ENCODE peak calls at places on chromosomes 13 and 19, in six cellular contexts. One of them, this sample, is unnamed.

GRCh38 chr19:7928741-7929701 is 3.1 kb upstream of the CTXN1 start:
- DNase-seq in colonic mucosa: no peak
- DNase-seq in body of pancreas: peak; percentile 51
- DNase-seq in sigmoid colon: peak; percentile 92
- DNase-seq in BJ: peak; percentile 80
- DNase-seq in ascending aorta: no peak
- DNase-seq in this sample: peak; percentile 88

GRCh38 chr19:21117041-21117907 is 24.6 kb upstream of the ZNF431 start:
- DNase-seq in colonic mucosa: no peak
- DNase-seq in BJ: no peak
- DNase-seq in body of pancreas: no peak
- DNase-seq in sigmoid colon: no peak
- DNase-seq in ascending aorta: no peak
- DNase-seq in this sample: no peak

GRCh38 chr13:97849305-97849704 is 104.2 kb upstream of the IPO5 start:
- DNase-seq in body of pancreas: no peak
- DNase-seq in sigmoid colon: no peak
- DNase-seq in colonic mucosa: no peak
- DNase-seq in ascending aorta: no peak
- DNase-seq in BJ: no peak
- DNase-seq in this sample: no peak

GRCh38 chr19:5805465-5806132 is 732 bp downstream of the NRTN start:
- DNase-seq in body of pancreas: peak; percentile 90
- DNase-seq in sigmoid colon: peak; percentile 92
- DNase-seq in BJ: no peak
- DNase-seq in colonic mucosa: peak; percentile 79
- DNase-seq in ascending aorta: no peak
- DNase-seq in this sample: no peak

GRCh38 chr13:102286326-102286725 is 115.5 kb downstream of the FGF14 start:
- DNase-seq in sigmoid colon: no peak
- DNase-seq in BJ: peak; percentile 69
- DNase-seq in body of pancreas: no peak
- DNase-seq in ascending aorta: no peak
- DNase-seq in colonic mucosa: no peak
- DNase-seq in this sample: no peak

GRCh38 chr19:16326401-16327130 is 1.9 kb downstream of the KLF2 start:
- DNase-seq in colonic mucosa: no peak
- DNase-seq in body of pancreas: no peak
- DNase-seq in ascending aorta: no peak
- DNase-seq in BJ: no peak
- DNase-seq in sigmoid colon: no peak
- DNase-seq in this sample: peak; percentile 62

GRCh38 chr13:24304620-24305019 is 4.8 kb upstream of the C1QTNF9 start:
- DNase-seq in sigmoid colon: peak; percentile 25
- DNase-seq in body of pancreas: no peak
- DNase-seq in colonic mucosa: no peak
- DNase-seq in ascending aorta: no peak
- DNase-seq in BJ: no peak
- DNase-seq in this sample: no peak

GRCh38 chr13:38394777-38395504 is 45.3 kb downstream of the UFM1 start:
- DNase-seq in colonic mucosa: no peak
- DNase-seq in ascending aorta: no peak
- DNase-seq in body of pancreas: no peak
- DNase-seq in BJ: no peak
- DNase-seq in sigmoid colon: no peak
- DNase-seq in this sample: no peak

GRCh38 chr19:48745208-48745995 is 1.3 kb downstream of the IZUMO1 start:
- DNase-seq in body of pancreas: peak; percentile 69
- DNase-seq in BJ: no peak
- DNase-seq in ascending aorta: no peak
- DNase-seq in sigmoid colon: peak; percentile 75
- DNase-seq in colonic mucosa: peak; percentile 72
- DNase-seq in this sample: no peak

GRCh38 chr13:21458457-21458815 is 667 bp downstream of the ZDHHC20 start:
- DNase-seq in sigmoid colon: no peak
- DNase-seq in ascending aorta: no peak
- DNase-seq in colonic mucosa: peak; percentile 76
- DNase-seq in body of pancreas: peak; percentile 60
- DNase-seq in BJ: no peak
- DNase-seq in this sample: peak; percentile 47

GRCh38 chr19:21483589-21484170 is 21.7 kb upstream of the ZNF429 start:
- DNase-seq in body of pancreas: peak; percentile 73
- DNase-seq in BJ: no peak
- DNase-seq in colonic mucosa: peak; percentile 56
- DNase-seq in ascending aorta: no peak
- DNase-seq in sigmoid colon: peak; percentile 76
- DNase-seq in this sample: peak; percentile 79

GRCh38 chr13:29935309-29935981 is 85.0 kb upstream of the UBL3 start:
- DNase-seq in BJ: no peak
- DNase-seq in body of pancreas: no peak
- DNase-seq in colonic mucosa: no peak
- DNase-seq in sigmoid colon: no peak
- DNase-seq in ascending aorta: no peak
- DNase-seq in this sample: no peak

GRCh38 chr19:32890841-32891240 is 21.3 kb upstream of the SLC7A9 start:
- DNase-seq in body of pancreas: no peak
- DNase-seq in ascending aorta: no peak
- DNase-seq in sigmoid colon: no peak
- DNase-seq in BJ: no peak
- DNase-seq in colonic mucosa: no peak
- DNase-seq in this sample: no peak

GRCh38 chr13:57286511-57287098 is 119.6 kb downstream of the PRR20E start:
- DNase-seq in ascending aorta: no peak
- DNase-seq in body of pancreas: no peak
- DNase-seq in BJ: no peak
- DNase-seq in sigmoid colon: no peak
- DNase-seq in colonic mucosa: no peak
- DNase-seq in this sample: no peak

GRCh38 chr13:45630791-45631190 is 15.3 kb upstream of the ERICH6B start:
- DNase-seq in sigmoid colon: no peak
- DNase-seq in colonic mucosa: no peak
- DNase-seq in body of pancreas: no peak
- DNase-seq in BJ: no peak
- DNase-seq in ascending aorta: no peak
- DNase-seq in this sample: no peak

GRCh38 chr19:17183271-17183757 is 31.8 kb upstream of the USE1 start:
- DNase-seq in colonic mucosa: no peak
- DNase-seq in ascending aorta: no peak
- DNase-seq in sigmoid colon: no peak
- DNase-seq in body of pancreas: no peak
- DNase-seq in BJ: no peak
- DNase-seq in this sample: no peak

GRCh38 chr19:11101057-11101456 is 11.8 kb downstream of the LDLR start:
- DNase-seq in body of pancreas: no peak
- DNase-seq in BJ: no peak
- DNase-seq in sigmoid colon: no peak
- DNase-seq in colonic mucosa: no peak
- DNase-seq in ascending aorta: no peak
- DNase-seq in this sample: no peak

GRCh38 chr19:11100064-11100463 is 10.8 kb downstream of the LDLR start:
- DNase-seq in ascending aorta: no peak
- DNase-seq in body of pancreas: no peak
- DNase-seq in colonic mucosa: no peak
- DNase-seq in BJ: no peak
- DNase-seq in sigmoid colon: no peak
- DNase-seq in this sample: no peak

GRCh38 chr19:11105014-11105636 is 15.9 kb downstream of the LDLR start:
- DNase-seq in body of pancreas: no peak
- DNase-seq in BJ: no peak
- DNase-seq in colonic mucosa: no peak
- DNase-seq in sigmoid colon: no peak
- DNase-seq in ascending aorta: no peak
- DNase-seq in this sample: no peak

GRCh38 chr19:11106477-11106876 is 17.2 kb downstream of the LDLR start:
- DNase-seq in sigmoid colon: peak; percentile 92
- DNase-seq in colonic mucosa: no peak
- DNase-seq in body of pancreas: no peak
- DNase-seq in ascending aorta: no peak
- DNase-seq in BJ: no peak
- DNase-seq in this sample: no peak

GRCh38 chr19:11102944-11103343 is 13.7 kb downstream of the LDLR start:
- DNase-seq in ascending aorta: no peak
- DNase-seq in body of pancreas: no peak
- DNase-seq in colonic mucosa: no peak
- DNase-seq in sigmoid colon: no peak
- DNase-seq in BJ: no peak
- DNase-seq in this sample: no peak
- H3K4me3 ChIP-seq in ascending aorta: no peak overlapping the region
- H3K4me3 ChIP-seq in body of pancreas: no peak overlapping the region
- H3K4me3 ChIP-seq in colonic mucosa: no peak overlapping the region
- H3K4me3 ChIP-seq in sigmoid colon: no peak overlapping the region
- H3K4me3 ChIP-seq in BJ: no peak overlapping the region
- H3K4me3 ChIP-seq in this sample: no peak overlapping the region

GRCh38 chr19:18427752-18428131 is 8.5 kb downstream of the SSBP4 start:
- DNase-seq in sigmoid colon: no peak
- DNase-seq in ascending aorta: no peak
- DNase-seq in body of pancreas: no peak
- DNase-seq in BJ: no peak
- DNase-seq in colonic mucosa: no peak
- DNase-seq in this sample: no peak

GRCh38 chr19:18427080-18427751 is 8.0 kb downstream of the SSBP4 start:
- DNase-seq in colonic mucosa: no peak
- DNase-seq in BJ: no peak
- DNase-seq in ascending aorta: no peak
- DNase-seq in sigmoid colon: peak; percentile 68
- DNase-seq in body of pancreas: no peak
- DNase-seq in this sample: no peak

GRCh38 chr19:18425515-18426415 is 6.6 kb downstream of the SSBP4 start:
- DNase-seq in BJ: no peak
- DNase-seq in sigmoid colon: peak; percentile 88
- DNase-seq in colonic mucosa: no peak
- DNase-seq in body of pancreas: no peak
- DNase-seq in ascending aorta: no peak
- DNase-seq in this sample: peak; percentile 59

GRCh38 chr19:18424890-18425514 is 5.8 kb downstream of the SSBP4 start:
- DNase-seq in body of pancreas: no peak
- DNase-seq in colonic mucosa: no peak
- DNase-seq in sigmoid colon: peak; percentile 60
- DNase-seq in ascending aorta: no peak
- DNase-seq in BJ: no peak
- DNase-seq in this sample: peak; percentile 39

DNA sequence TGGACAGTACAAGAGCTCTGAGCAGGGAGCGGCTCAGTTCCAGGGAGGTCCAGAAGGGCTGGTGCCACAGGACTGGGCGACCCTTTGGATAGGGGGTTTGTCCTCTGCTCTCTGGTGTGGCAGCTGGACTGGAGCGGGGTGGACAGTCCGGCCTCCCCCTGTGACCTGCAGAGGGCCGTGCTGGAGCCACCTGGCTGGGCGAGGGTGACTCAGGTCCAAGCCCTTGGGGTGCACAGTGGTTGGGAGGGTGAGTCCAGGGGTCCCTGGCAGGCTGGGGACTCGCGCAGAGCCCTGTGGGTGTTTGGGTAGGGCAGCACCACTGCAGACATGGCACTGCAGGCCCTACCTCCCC is 7.2 kb downstream of the SSBP4 start:
- DNase-seq in BJ: no peak
- DNase-seq in body of pancreas: no peak
- DNase-seq in ascending aorta: no peak
- DNase-seq in colonic mucosa: no peak
- DNase-seq in sigmoid colon: no peak
- DNase-seq in this sample: no peak
- H3K36me3 ChIP-seq in BJ: peaks cover 14% of the 10 kb centered on the region
- H3K36me3 ChIP-seq in body of pancreas: no peaks in the 10 kb centered on the region
- H3K36me3 ChIP-seq in ascending aorta: no peaks in the 10 kb centered on the region
- H3K36me3 ChIP-seq in colonic mucosa: no peaks in the 10 kb centered on the region
- H3K36me3 ChIP-seq in sigmoid colon: no peaks in the 10 kb centered on the region
- H3K36me3 ChIP-seq in this sample: no peaks in the 10 kb centered on the region

DNA sequence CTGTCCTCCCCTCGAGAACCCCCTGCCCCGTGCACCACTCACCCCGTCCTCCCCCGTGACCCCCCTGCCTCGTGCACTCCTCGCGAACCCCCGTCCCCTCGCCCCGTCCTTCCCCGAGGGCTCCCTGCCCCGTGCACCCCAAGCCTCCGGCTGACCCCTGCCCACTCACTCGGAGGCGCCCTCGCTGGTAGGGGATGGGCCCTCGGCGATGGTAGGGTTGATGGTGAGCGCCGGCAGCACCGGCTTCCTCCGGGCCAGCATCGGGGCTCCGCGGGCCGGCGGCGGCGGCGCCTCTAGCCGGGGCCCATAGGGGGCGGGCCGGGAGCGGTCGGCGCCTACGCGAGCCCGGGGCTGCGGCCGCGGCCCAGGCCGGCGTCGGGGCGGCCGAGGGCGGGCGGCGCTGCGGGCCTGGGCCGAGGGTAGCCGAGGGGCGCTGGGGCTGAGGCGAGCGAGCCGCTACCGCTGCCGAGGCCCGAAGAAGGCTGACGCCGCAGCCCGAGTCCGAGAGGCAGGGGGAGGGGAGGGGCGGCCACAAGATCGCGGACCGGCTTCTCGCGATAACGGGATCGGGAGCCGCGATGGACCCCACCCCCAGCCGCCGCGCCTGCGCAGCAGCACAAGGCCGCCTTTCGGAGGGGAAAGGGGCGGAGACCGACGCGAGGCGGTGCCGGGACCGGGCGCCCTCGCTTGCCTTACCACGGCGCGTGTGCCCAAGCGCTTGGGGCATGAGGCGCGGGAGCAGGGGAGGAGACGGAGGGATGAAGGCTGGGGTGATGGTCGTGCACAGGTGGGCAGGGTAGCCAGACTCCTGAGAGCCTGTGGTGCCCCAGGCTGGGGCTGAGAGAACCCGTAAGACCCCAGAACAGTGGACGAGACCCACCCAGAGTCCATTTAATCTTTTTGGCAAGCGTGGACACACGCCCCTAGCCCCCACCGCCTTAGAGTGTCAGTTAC is at the start of gene MAP2K2:
- DNase-seq in BJ: peak; percentile 24
- DNase-seq in sigmoid colon: peak; percentile 98
- DNase-seq in colonic mucosa: peak; percentile 96
- DNase-seq in body of pancreas: peak; percentile 95
- DNase-seq in ascending aorta: peak; percentile 59
- DNase-seq in this sample: peak; percentile 98
- TF ChIP-seq CTCF in BJ: no peak
- TF ChIP-seq CTCF in sigmoid colon: no peak
- TF ChIP-seq CTCF in colonic mucosa: no peak
- TF ChIP-seq CTCF in body of pancreas: peak; percentile 30
- TF ChIP-seq CTCF in ascending aorta: peak; percentile 19
- TF ChIP-seq CTCF in this sample: no peak

GRCh38 chr13:99063952-99064351 is 86.1 kb upstream of the DOCK9 start:
- DNase-seq in sigmoid colon: no peak
- DNase-seq in colonic mucosa: no peak
- DNase-seq in BJ: no peak
- DNase-seq in body of pancreas: no peak
- DNase-seq in ascending aorta: no peak
- DNase-seq in this sample: no peak

GRCh38 chr13:99066219-99066618 is 88.4 kb upstream of the DOCK9 start:
- DNase-seq in sigmoid colon: no peak
- DNase-seq in body of pancreas: no peak
- DNase-seq in ascending aorta: no peak
- DNase-seq in colonic mucosa: no peak
- DNase-seq in BJ: no peak
- DNase-seq in this sample: no peak

GRCh38 chr13:99065250-99066015 is 87.6 kb upstream of the DOCK9 start:
- DNase-seq in BJ: no peak
- DNase-seq in body of pancreas: no peak
- DNase-seq in sigmoid colon: no peak
- DNase-seq in colonic mucosa: no peak
- DNase-seq in ascending aorta: no peak
- DNase-seq in this sample: no peak

GRCh38 chr13:99064624-99065249 is 86.9 kb upstream of the DOCK9 start:
- DNase-seq in BJ: no peak
- DNase-seq in colonic mucosa: no peak
- DNase-seq in ascending aorta: no peak
- DNase-seq in sigmoid colon: no peak
- DNase-seq in body of pancreas: no peak
- DNase-seq in this sample: no peak

GRCh38 chr13:99067160-99067985 is 89.5 kb upstream of the DOCK9 start:
- DNase-seq in body of pancreas: no peak
- DNase-seq in sigmoid colon: no peak
- DNase-seq in BJ: peak; percentile 66
- DNase-seq in colonic mucosa: no peak
- DNase-seq in ascending aorta: no peak
- DNase-seq in this sample: no peak
- H3K4me3 ChIP-seq in body of pancreas: no peak overlapping the region
- H3K4me3 ChIP-seq in sigmoid colon: no peak overlapping the region
- H3K4me3 ChIP-seq in BJ: no peak overlapping the region
- H3K4me3 ChIP-seq in colonic mucosa: no peak overlapping the region
- H3K4me3 ChIP-seq in ascending aorta: no peak overlapping the region
- H3K4me3 ChIP-seq in this sample: no peak overlapping the region

This sample was measured in ovary.